ENCODE peak calls at places on chromosome 20, in six cellular contexts. One of them, this sample, is unnamed.

GRCh38 chr20:57392512-57393271 is 1.5 kb downstream of the RBM38 start:
- DNase-seq in H1: no peak
- DNase-seq in breast epithelium: no peak
- DNase-seq in uterus: no peak
- DNase-seq in ovary: no peak
- DNase-seq in heart left ventricle: peak
- DNase-seq in this sample: peak

GRCh38 chr20:59452856-59453255 is 151.5 kb upstream of the PHACTR3 start:
- DNase-seq in H1: no peak
- DNase-seq in breast epithelium: no peak
- DNase-seq in uterus: no peak
- DNase-seq in ovary: no peak
- DNase-seq in heart left ventricle: no peak
- DNase-seq in this sample: no peak

GRCh38 chr20:62390306-62391164 is 3.6 kb downstream of the RPS21 start:
- DNase-seq in H1: no peak
- DNase-seq in breast epithelium: no peak
- DNase-seq in uterus: no peak
- DNase-seq in ovary: no peak
- DNase-seq in heart left ventricle: no peak
- DNase-seq in this sample: no peak

GRCh38 chr20:57936636-57937310 is 227.0 kb upstream of the PMEPA1 start:
- DNase-seq in H1: no peak
- DNase-seq in breast epithelium: no peak
- DNase-seq in uterus: no peak
- DNase-seq in ovary: no peak
- DNase-seq in heart left ventricle: no peak
- DNase-seq in this sample: no peak

GRCh38 chr20:61690993-61691840 is 374.5 kb downstream of the TAF4 start:
- DNase-seq in H1: no peak
- DNase-seq in breast epithelium: no peak
- DNase-seq in uterus: no peak
- DNase-seq in ovary: no peak
- DNase-seq in heart left ventricle: no peak
- DNase-seq in this sample: no peak

GRCh38 chr20:13220857-13221297 is at the start of gene ISM1:
- DNase-seq in H1: peak
- DNase-seq in breast epithelium: no peak
- DNase-seq in uterus: no peak
- DNase-seq in ovary: no peak
- DNase-seq in heart left ventricle: peak
- DNase-seq in this sample: no peak

GRCh38 chr20:63952769-63953168 is 3.4 kb downstream of the UCKL1 start:
- DNase-seq in H1: no peak
- DNase-seq in breast epithelium: no peak
- DNase-seq in uterus: no peak
- DNase-seq in ovary: no peak
- DNase-seq in heart left ventricle: peak
- DNase-seq in this sample: no peak

GRCh38 chr20:33415948-33416347 is 14.6 kb upstream of the CDK5RAP1 start:
- DNase-seq in H1: peak
- DNase-seq in breast epithelium: no peak
- DNase-seq in uterus: no peak
- DNase-seq in ovary: peak
- DNase-seq in heart left ventricle: no peak
- DNase-seq in this sample: no peak

GRCh38 chr20:63149531-63150207 is 66.3 kb downstream of the YTHDF1 start:
- DNase-seq in H1: no peak
- DNase-seq in breast epithelium: no peak
- DNase-seq in uterus: no peak
- DNase-seq in ovary: no peak
- DNase-seq in heart left ventricle: peak
- DNase-seq in this sample: no peak

GRCh38 chr20:50850721-50851286 is 55.9 kb downstream of the BCAS4 start:
- DNase-seq in H1: no peak
- DNase-seq in breast epithelium: no peak
- DNase-seq in uterus: no peak
- DNase-seq in ovary: no peak
- DNase-seq in heart left ventricle: no peak
- DNase-seq in this sample: no peak

GRCh38 chr20:21156266-21156665 is 30.4 kb downstream of the KIZ start:
- DNase-seq in H1: no peak
- DNase-seq in breast epithelium: no peak
- DNase-seq in uterus: no peak
- DNase-seq in ovary: no peak
- DNase-seq in heart left ventricle: no peak
- DNase-seq in this sample: no peak

GRCh38 chr20:15613530-15613929 is 959.7 kb downstream of the KIF16B start:
- DNase-seq in H1: no peak
- DNase-seq in breast epithelium: no peak
- DNase-seq in uterus: no peak
- DNase-seq in ovary: no peak
- DNase-seq in heart left ventricle: no peak
- DNase-seq in this sample: no peak

GRCh38 chr20:13243826-13244376 is 22.8 kb downstream of the ISM1 start:
- DNase-seq in H1: no peak
- DNase-seq in breast epithelium: no peak
- DNase-seq in uterus: no peak
- DNase-seq in ovary: no peak
- DNase-seq in heart left ventricle: no peak
- DNase-seq in this sample: no peak

GRCh38 chr20:39117486-39117885 is 155.3 kb downstream of the DHX35 start:
- DNase-seq in H1: no peak
- DNase-seq in breast epithelium: no peak
- DNase-seq in uterus: no peak
- DNase-seq in ovary: no peak
- DNase-seq in heart left ventricle: no peak
- DNase-seq in this sample: no peak

GRCh38 chr20:41347523-41348429 is 7.2 kb downstream of the LPIN3 start:
- DNase-seq in H1: no peak
- DNase-seq in breast epithelium: no peak
- DNase-seq in uterus: no peak
- DNase-seq in ovary: no peak
- DNase-seq in heart left ventricle: no peak
- DNase-seq in this sample: no peak

GRCh38 chr20:58706975-58707681 is 14.5 kb downstream of the NPEPL1 start:
- DNase-seq in H1: peak
- DNase-seq in breast epithelium: no peak
- DNase-seq in uterus: no peak
- DNase-seq in ovary: no peak
- DNase-seq in heart left ventricle: peak
- DNase-seq in this sample: peak

GRCh38 chr20:40802886-40803285 is 113.8 kb upstream of the MAFB start:
- DNase-seq in H1: peak
- DNase-seq in breast epithelium: no peak
- DNase-seq in uterus: no peak
- DNase-seq in ovary: no peak
- DNase-seq in heart left ventricle: no peak
- DNase-seq in this sample: no peak

GRCh38 chr20:64110411-64111068 is 3.2 kb upstream of the NPBWR2 start:
- DNase-seq in H1: peak
- DNase-seq in breast epithelium: peak
- DNase-seq in uterus: no peak
- DNase-seq in ovary: peak
- DNase-seq in heart left ventricle: no peak
- DNase-seq in this sample: peak

GRCh38 chr20:33019465-33020277 is 11.8 kb upstream of the BPIFB6 start:
- DNase-seq in H1: no peak
- DNase-seq in breast epithelium: no peak
- DNase-seq in uterus: no peak
- DNase-seq in ovary: no peak
- DNase-seq in heart left ventricle: no peak
- DNase-seq in this sample: no peak

GRCh38 chr20:34583524-34583923 is 25.0 kb downstream of the MAP1LC3A start:
- DNase-seq in H1: no peak
- DNase-seq in breast epithelium: no peak
- DNase-seq in uterus: no peak
- DNase-seq in ovary: no peak
- DNase-seq in heart left ventricle: no peak
- DNase-seq in this sample: no peak

GRCh38 chr20:42361402-42361801 is 743.2 kb upstream of the CHD6 start:
- DNase-seq in H1: no peak
- DNase-seq in breast epithelium: no peak
- DNase-seq in uterus: no peak
- DNase-seq in ovary: no peak
- DNase-seq in heart left ventricle: no peak
- DNase-seq in this sample: no peak

GRCh38 chr20:56460459-56460858 is 8.0 kb upstream of the RTF2 start:
- DNase-seq in H1: no peak
- DNase-seq in breast epithelium: no peak
- DNase-seq in uterus: no peak
- DNase-seq in ovary: no peak
- DNase-seq in heart left ventricle: no peak
- DNase-seq in this sample: no peak

GRCh38 chr20:35359335-35359997 is 52.3 kb downstream of the UQCC1 start:
- DNase-seq in H1: no peak
- DNase-seq in breast epithelium: no peak
- DNase-seq in uterus: no peak
- DNase-seq in ovary: no peak
- DNase-seq in heart left ventricle: no peak
- DNase-seq in this sample: no peak

GRCh38 chr20:49766979-49767419 is 45.6 kb upstream of the SLC9A8 start:
- DNase-seq in H1: no peak
- DNase-seq in breast epithelium: no peak
- DNase-seq in uterus: no peak
- DNase-seq in ovary: no peak
- DNase-seq in heart left ventricle: no peak
- DNase-seq in this sample: no peak

GRCh38 chr20:49762940-49763766 is 49.5 kb upstream of the B4GALT5 start:
- DNase-seq in H1: no peak
- DNase-seq in breast epithelium: no peak
- DNase-seq in uterus: no peak
- DNase-seq in ovary: no peak
- DNase-seq in heart left ventricle: no peak
- DNase-seq in this sample: no peak

GRCh38 chr20:49768204-49769124 is 44.2 kb upstream of the SLC9A8 start:
- DNase-seq in H1: peak
- DNase-seq in breast epithelium: peak
- DNase-seq in uterus: peak
- DNase-seq in ovary: peak
- DNase-seq in heart left ventricle: no peak
- DNase-seq in this sample: peak

GRCh38 chr20:49765846-49766541 is 46.6 kb upstream of the SLC9A8 start:
- DNase-seq in H1: no peak
- DNase-seq in breast epithelium: no peak
- DNase-seq in uterus: no peak
- DNase-seq in ovary: no peak
- DNase-seq in heart left ventricle: no peak
- DNase-seq in this sample: no peak

GRCh38 chr20:49765413-49765736 is 47.3 kb upstream of the SLC9A8 start:
- DNase-seq in H1: no peak
- DNase-seq in breast epithelium: no peak
- DNase-seq in uterus: no peak
- DNase-seq in ovary: no peak
- DNase-seq in heart left ventricle: no peak
- DNase-seq in this sample: no peak
- TF ChIP-seq POLR2A in H1: no peak
- TF ChIP-seq POLR2A in breast epithelium: no peak
- TF ChIP-seq POLR2A in uterus: no peak
- TF ChIP-seq POLR2A in ovary: no peak
- TF ChIP-seq POLR2A in heart left ventricle: no peak
- TF ChIP-seq POLR2A in this sample: no peak

DNA sequence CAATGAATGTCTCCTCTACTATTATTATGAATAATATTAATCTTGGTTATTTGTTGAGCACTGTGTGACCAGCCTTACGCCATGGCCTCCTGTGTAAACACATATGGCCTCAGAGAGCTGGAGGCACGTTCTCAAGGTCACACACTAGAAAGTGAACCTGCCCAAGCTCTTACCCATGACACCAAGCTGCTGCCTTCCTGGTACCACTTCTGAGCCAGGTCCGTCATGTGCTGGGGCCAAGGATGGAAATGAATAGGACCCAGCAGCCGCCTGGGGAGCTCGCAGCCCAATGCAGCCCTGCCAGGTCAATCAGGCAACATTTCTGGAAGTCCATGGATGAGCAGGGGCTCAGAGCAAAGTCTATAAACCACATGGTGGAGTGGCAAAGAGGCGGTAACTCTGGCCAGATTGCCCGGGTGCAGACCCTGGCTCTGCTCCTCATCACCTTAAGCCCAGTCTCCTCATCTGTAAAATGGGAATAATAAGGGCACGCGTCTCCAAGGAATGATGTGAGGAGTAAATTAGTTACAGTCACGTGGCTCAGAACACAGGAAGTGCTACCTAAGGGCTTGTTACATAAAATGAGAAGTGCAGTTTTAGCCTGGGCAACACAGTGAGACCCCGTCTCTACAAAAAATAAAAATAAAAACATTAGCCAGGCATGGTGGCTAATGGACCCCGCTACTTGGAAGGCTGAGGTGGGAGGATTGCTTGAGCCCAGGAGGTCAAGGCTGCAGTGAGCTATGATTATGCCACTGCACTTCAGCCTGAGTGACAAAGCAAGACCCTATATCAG is 61.5 kb downstream of the JPH2 start:
- DNase-seq in H1: no peak
- DNase-seq in breast epithelium: no peak
- DNase-seq in uterus: no peak
- DNase-seq in ovary: no peak
- DNase-seq in heart left ventricle: no peak
- DNase-seq in this sample: peak
- H3K27ac ChIP-seq in H1: no peak
- H3K27ac ChIP-seq in breast epithelium: no peak
- H3K27ac ChIP-seq in uterus: peak
- H3K27ac ChIP-seq in ovary: no peak
- H3K27ac ChIP-seq in heart left ventricle: no peak
- H3K27ac ChIP-seq in this sample: peak

GRCh38 chr20:8330785-8331699 is 199.0 kb downstream of the PLCB1 start:
- DNase-seq in H1: no peak
- DNase-seq in breast epithelium: no peak
- DNase-seq in uterus: no peak
- DNase-seq in ovary: no peak
- DNase-seq in heart left ventricle: no peak
- DNase-seq in this sample: no peak
- TF ChIP-seq POLR2A in H1: no peak
- TF ChIP-seq POLR2A in breast epithelium: no peak
- TF ChIP-seq POLR2A in uterus: no peak
- TF ChIP-seq POLR2A in ovary: no peak
- TF ChIP-seq POLR2A in heart left ventricle: no peak
- TF ChIP-seq POLR2A in this sample: no peak

GRCh38 chr20:4122931-4123330 is 107.6 kb upstream of the RNF24 start:
- DNase-seq in H1: no peak
- DNase-seq in breast epithelium: no peak
- DNase-seq in uterus: no peak
- DNase-seq in ovary: no peak
- DNase-seq in heart left ventricle: no peak
- DNase-seq in this sample: no peak

GRCh38 chr20:4120921-4121321 is 105.6 kb upstream of the RNF24 start:
- DNase-seq in H1: no peak
- DNase-seq in breast epithelium: no peak
- DNase-seq in uterus: no peak
- DNase-seq in ovary: no peak
- DNase-seq in heart left ventricle: no peak
- DNase-seq in this sample: no peak

GRCh38 chr20:4117341-4117740 is 102.0 kb upstream of the RNF24 start:
- DNase-seq in H1: no peak
- DNase-seq in breast epithelium: no peak
- DNase-seq in uterus: no peak
- DNase-seq in ovary: no peak
- DNase-seq in heart left ventricle: no peak
- DNase-seq in this sample: no peak

GRCh38 chr20:4117867-4118266 is 102.5 kb upstream of the RNF24 start:
- DNase-seq in H1: no peak
- DNase-seq in breast epithelium: no peak
- DNase-seq in uterus: no peak
- DNase-seq in ovary: no peak
- DNase-seq in heart left ventricle: no peak
- DNase-seq in this sample: no peak

GRCh38 chr20:4119854-4120209 is 104.5 kb upstream of the RNF24 start:
- DNase-seq in H1: no peak
- DNase-seq in breast epithelium: no peak
- DNase-seq in uterus: no peak
- DNase-seq in ovary: no peak
- DNase-seq in heart left ventricle: no peak
- DNase-seq in this sample: no peak
- H3K27ac ChIP-seq in H1: no peak
- H3K27ac ChIP-seq in breast epithelium: no peak
- H3K27ac ChIP-seq in uterus: no peak
- H3K27ac ChIP-seq in ovary: no peak
- H3K27ac ChIP-seq in heart left ventricle: no peak
- H3K27ac ChIP-seq in this sample: no peak